ENCODE peak calls at places on chromosomes 12 and 14, in seven cellular contexts. F is NCI-H2081; I is stimulated activated CD8-positive, alpha-beta memory T cell treated with anti-CD3 and anti-CD28 coated beads, Interleukin-12 subunit alpha, Interleukin-12 subunit beta, amount 100 ng/mL, for 4 hours; P is gastrocnemius medialis; U is RCC 7860; K is posterior cingulate gyrus; E is astrocyte of the spinal cord. R is an unnamed sample.

GRCh38 chr14:51441001-51441400 is 201.0 kb downstream of the TMX1 start:
- DNase-seq in I (no peak), F (no peak), P (no peak), K (no peak), U (no peak), E (no peak), R (no peak)

GRCh38 chr14:66082009-66082408 is 404.2 kb upstream of the CCDC196 start:
- DNase-seq in E (no peak), U (no peak), I (no peak), F (no peak), P (no peak), K (no peak), R (no peak)

GRCh38 chr14:72613196-72613974 is 280.5 kb downstream of the DPF3 start:
- DNase-seq in I (no peak), E (no peak), F (no peak), U (peak), P (peak), K (no peak), R (no peak)

GRCh38 chr12:53989227-53990113 is 4.5 kb downstream of the HOXC10 start:
- DNase-seq in I (no peak), K (peak), U (no peak), P (no peak), E (peak), F (peak), R (no peak)

GRCh38 chr12:9132008-9132535 is 16.4 kb upstream of the A2M start:
- DNase-seq in K (no peak), U (no peak), E (no peak), P (no peak), I (no peak), F (no peak), R (no peak)

GRCh38 chr12:22334696-22335290 is at the start of gene ST8SIA1:
- DNase-seq in F (peak), K (peak), I (peak), U (peak), E (peak), P (peak), R (no peak)

GRCh38 chr12:52246720-52247621 is 13.9 kb downstream of the KRT7 start:
- DNase-seq in K (no peak), I (no peak), U (peak), E (no peak), F (peak), P (peak), R (peak)

GRCh38 chr12:69119770-69120169 is 119.6 kb upstream of the CPSF6 start:
- DNase-seq in K (no peak), I (no peak), P (no peak), U (no peak), E (no peak), F (no peak), R (no peak)

GRCh38 chr14:74503973-74504335 is 10.4 kb downstream of the ISCA2 start:
- DNase-seq in E (no peak), P (no peak), I (no peak), F (no peak), U (no peak), K (no peak), R (no peak)

GRCh38 chr14:59248170-59248569 is 59.7 kb downstream of the DAAM1 start:
- DNase-seq in I (no peak), F (no peak), U (no peak), P (no peak), E (no peak), K (no peak), R (no peak)

GRCh38 chr14:63713765-63714164 is 14.1 kb downstream of the SGPP1 start:
- DNase-seq in F (no peak), K (no peak), P (no peak), U (no peak), E (peak), I (no peak), R (peak)

GRCh38 chr12:92739099-92739498 is 36.3 kb downstream of the PLEKHG7 start:
- DNase-seq in P (no peak), F (no peak), I (no peak), U (no peak), K (no peak), E (no peak), R (no peak)

GRCh38 chr14:59363545-59364226 is 101.5 kb downstream of the GPR135 start:
- DNase-seq in U (no peak), F (no peak), P (no peak), I (no peak), K (no peak), E (peak), R (no peak)

GRCh38 chr12:43015090-43015737 is 425.7 kb upstream of the PRICKLE1 start:
- DNase-seq in K (no peak), F (no peak), I (no peak), P (no peak), E (no peak), U (no peak), R (no peak)

GRCh38 chr14:28765169-28765906 is 1.2 kb upstream of the FOXG1 start:
- DNase-seq in K (no peak), E (peak), I (no peak), P (no peak), F (no peak), U (no peak), R (no peak)

GRCh38 chr12:18454330-18454729 is 193.0 kb downstream of the PIK3C2G start:
- DNase-seq in U (no peak), K (no peak), F (no peak), I (no peak), P (no peak), E (no peak), R (no peak)

GRCh38 chr12:48380596-48380995 is 29.9 kb upstream of the ZNF641 start:
- DNase-seq in F (no peak), E (no peak), I (no peak), U (no peak), P (no peak), K (no peak), R (no peak)

GRCh38 chr14:59631237-59631636 is 54.6 kb upstream of the CCDC175 start:
- DNase-seq in E (no peak), F (peak), P (no peak), K (no peak), I (no peak), U (no peak), R (no peak)

GRCh38 chr12:14930299-14930698 is 8.0 kb downstream of the ERP27 start:
- DNase-seq in U (no peak), I (no peak), E (peak), F (no peak), K (no peak), P (no peak), R (no peak)

GRCh38 chr14:36847366-36847765 is 185.7 kb downstream of the PAX9 start:
- DNase-seq in P (no peak), K (no peak), E (no peak), I (no peak), U (no peak), F (no peak), R (no peak)

GRCh38 chr14:97719931-97720330 is 922.7 kb downstream of the VRK1 start:
- DNase-seq in K (no peak), F (no peak), U (no peak), I (no peak), E (no peak), P (no peak), R (no peak)

GRCh38 chr14:103113774-103114173 is 9.5 kb upstream of the TNFAIP2 start:
- DNase-seq in E (no peak), K (no peak), F (no peak), P (no peak), U (no peak), I (no peak), R (no peak)

GRCh38 chr14:37024166-37024565 is 148.2 kb downstream of the SLC25A21 start:
- DNase-seq in I (no peak), F (no peak), P (no peak), U (no peak), K (no peak), E (no peak), R (no peak)

GRCh38 chr12:14937689-14938088 is 648 bp downstream of the ERP27 start:
- DNase-seq in I (no peak), P (no peak), K (no peak), F (no peak), E (no peak), U (no peak), R (peak)

GRCh38 chr12:93287152-93287551 is 90.6 kb upstream of the NUDT4 start:
- DNase-seq in E (no peak), U (no peak), K (no peak), F (no peak), P (no peak), I (no peak), R (no peak)

GRCh38 chr12:9701380-9702154 is 31.3 kb downstream of the CLECL1 start:
- DNase-seq in E (no peak), U (no peak), K (no peak), F (no peak), I (no peak), P (no peak), R (no peak)

GRCh38 chr12:67827820-67828383 is 161.3 kb upstream of the IFNG-AS1 start:
- DNase-seq in I (peak), U (peak), K (peak), P (peak), F (no peak), E (peak), R (peak)

GRCh38 chr14:104776481-104776880 is 19.1 kb downstream of the AKT1 start:
- DNase-seq in F (no peak), U (no peak), E (no peak), K (no peak), I (no peak), P (no peak), R (no peak)

GRCh38 chr12:124392991-124393790 is 98.3 kb downstream of the RFLNA start:
- DNase-seq in U (peak), P (peak), I (no peak), F (peak), E (peak), K (peak), R (no peak)

GRCh38 chr14:97441740-97442362 is 644.7 kb downstream of the VRK1 start:
- DNase-seq in P (no peak), K (no peak), E (no peak), U (no peak), I (no peak), F (no peak), R (no peak)

GRCh38 chr12:72264548-72265175 is 7.5 kb upstream of the TRHDE start:
- DNase-seq in I (no peak), K (no peak), U (no peak), F (peak), P (no peak), E (peak), R (no peak)

GRCh38 chr14:58687232-58687795 is 49.6 kb downstream of the DACT1 start:
- DNase-seq in U (no peak), P (no peak), I (no peak), E (no peak), K (no peak), F (no peak), R (no peak)

GRCh38 chr12:103513875-103514274 is 18.1 kb upstream of the C12orf42 start:
- DNase-seq in I (no peak), E (no peak), F (no peak), K (no peak), U (no peak), P (no peak), R (no peak)

GRCh38 chr12:100553851-100554404 is 19.6 kb upstream of the GAS2L3 start:
- DNase-seq in U (no peak), F (no peak), E (peak), I (no peak), K (no peak), P (no peak), R (no peak)

GRCh38 chr12:23113781-23114180 is 488.8 kb downstream of the ETNK1 start:
- DNase-seq in E (peak), U (no peak), I (no peak), F (no peak), K (no peak), P (no peak), R (no peak)

GRCh38 chr12:46524778-46525177 is 152.2 kb upstream of the SLC38A2 start:
- DNase-seq in F (no peak), U (peak), I (no peak), K (no peak), P (peak), E (peak), R (no peak)